ENCODE peak calls at places on chromosomes 2 and 18, in eight cellular contexts. X, Q, H, F, A, O, D and G are unnamed samples.

GRCh38 chr2:86020984-86021383 is 84.7 kb downstream of the POLR1A start:
- DNase-seq in X (peak; percentile 52), Q (no peak), H (no peak), F (peak; percentile 80), A (peak; percentile 42), O (no peak), D (peak; percentile 70), G (no peak)

GRCh38 chr2:37925063-37925897 is at the start of gene RMDN2:
- DNase-seq in X (peak; percentile 95), Q (peak; percentile 77), H (no peak), F (peak; percentile 86), A (peak; percentile 71), O (peak; percentile 88), D (peak; percentile 93), G (peak; percentile 53)

GRCh38 chr2:142217804-142218203 is 87.0 kb upstream of the LRP1B start:
- DNase-seq in X (no peak), Q (no peak), H (no peak), F (no peak), A (no peak), O (no peak), D (no peak), G (no peak)

GRCh38 chr2:201348758-201349157 is 8.4 kb downstream of the FLACC1 start:
- DNase-seq in X (no peak), Q (no peak), H (no peak), F (no peak), A (no peak), O (no peak), D (no peak), G (no peak)

GRCh38 chr2:158586491-158586890 is 129.7 kb downstream of the PKP4 start:
- DNase-seq in X (peak; percentile 49), Q (no peak), H (peak; percentile 66), F (no peak), A (no peak), O (no peak), D (no peak), G (peak; percentile 44)

GRCh38 chr18:49630246-49630699 is 68.4 kb downstream of the LIPG start:
- DNase-seq in X (peak; percentile 68), Q (no peak), H (no peak), F (no peak), A (no peak), O (no peak), D (no peak), G (no peak)

GRCh38 chr2:106982350-106982749 is 96.4 kb upstream of the ST6GAL2 start:
- DNase-seq in X (peak; percentile 31), Q (no peak), H (no peak), F (no peak), A (no peak), O (no peak), D (no peak), G (no peak)

GRCh38 chr2:125564471-125564870 is 1091.5 kb upstream of the GYPC start:
- DNase-seq in X (no peak), Q (no peak), H (no peak), F (no peak), A (no peak), O (no peak), D (no peak), G (no peak)

GRCh38 chr18:48813833-48814489 is 136.8 kb downstream of the SMAD7 start:
- DNase-seq in X (no peak), Q (no peak), H (no peak), F (no peak), A (no peak), O (peak; percentile 3), D (peak; percentile 24), G (no peak)

GRCh38 chr2:200575957-200576356 is 9.9 kb upstream of the AOX1 start:
- DNase-seq in X (peak; percentile 40), Q (no peak), H (no peak), F (no peak), A (no peak), O (no peak), D (no peak), G (no peak)

GRCh38 chr2:113077921-113078320 is 10.2 kb downstream of the IL1F10 start:
- DNase-seq in X (no peak), Q (no peak), H (no peak), F (peak; percentile 44), A (no peak), O (no peak), D (no peak), G (no peak)

GRCh38 chr2:46970334-46971288 is 55.0 kb upstream of the MCFD2 start:
- DNase-seq in X (peak; percentile 70), Q (peak; percentile 90), H (no peak), F (no peak), A (peak; percentile 38), O (peak; percentile 59), D (peak; percentile 27), G (no peak)

GRCh38 chr2:223732346-223732745 is 105.0 kb downstream of the AP1S3 start:
- DNase-seq in X (no peak), Q (no peak), H (no peak), F (no peak), A (no peak), O (no peak), D (no peak), G (no peak)

GRCh38 chr2:28342081-28342967 is 50.3 kb upstream of the FOSL2 start:
- DNase-seq in X (peak; percentile 96), Q (peak; percentile 33), H (no peak), F (no peak), A (peak; percentile 46), O (peak; percentile 83), D (peak; percentile 62), G (no peak)

GRCh38 chr2:138485019-138485418 is 16.6 kb upstream of the SPOPL start:
- DNase-seq in X (no peak), Q (no peak), H (no peak), F (no peak), A (no peak), O (no peak), D (no peak), G (no peak)

GRCh38 chr2:126664234-126664633 is 8.3 kb downstream of the GYPC start:
- DNase-seq in X (no peak), Q (no peak), H (no peak), F (no peak), A (no peak), O (no peak), D (no peak), G (no peak)

GRCh38 chr18:26039203-26039602 is 51.2 kb downstream of the SS18 start:
- DNase-seq in X (no peak), Q (no peak), H (no peak), F (no peak), A (no peak), O (no peak), D (no peak), G (no peak)

GRCh38 chr18:26040051-26040656 is 50.3 kb downstream of the SS18 start:
- DNase-seq in X (no peak), Q (no peak), H (no peak), F (no peak), A (no peak), O (no peak), D (no peak), G (no peak)

GRCh38 chr18:26036635-26037034 is 53.8 kb downstream of the SS18 start:
- DNase-seq in X (no peak), Q (no peak), H (no peak), F (no peak), A (no peak), O (no peak), D (no peak), G (no peak)

DNA sequence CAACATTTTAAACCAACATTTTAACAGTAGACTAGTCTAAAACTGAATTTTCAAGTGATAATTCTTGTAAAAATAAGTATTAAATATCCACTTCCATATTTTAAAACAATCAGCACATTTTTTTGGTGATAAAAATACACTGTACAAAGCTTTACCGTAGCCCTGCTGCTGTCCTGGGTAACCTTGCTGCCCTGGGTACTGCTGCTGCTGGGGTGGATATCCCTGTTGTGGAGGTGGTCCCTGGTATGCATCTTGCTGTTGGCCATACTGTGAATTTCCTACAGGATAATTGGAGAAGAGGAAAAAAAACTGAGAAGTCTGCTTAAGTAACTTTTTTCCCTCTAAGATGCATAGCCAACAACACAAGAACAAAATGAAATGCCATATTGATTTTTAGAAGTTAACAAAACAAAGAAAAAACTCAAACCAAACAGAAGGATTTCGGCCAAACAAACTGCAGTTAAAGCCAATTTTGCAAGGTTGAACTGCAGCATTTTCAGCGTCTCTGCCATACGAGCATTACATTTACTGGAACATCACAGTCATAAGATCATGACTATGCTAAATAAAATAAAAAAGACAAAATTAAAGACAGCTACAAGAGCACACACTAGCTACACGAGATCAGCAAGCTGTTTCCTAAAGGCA is 55.4 kb downstream of the SS18 start:
- DNase-seq in X (no peak), Q (no peak), H (no peak), F (no peak), A (no peak), O (no peak), D (no peak), G (no peak)
- TF ChIP-seq CTCF in X (no peak), Q (no peak), H (no peak), F (no peak), A (no peak), O (no peak), D (no peak), G (no peak)

DNA sequence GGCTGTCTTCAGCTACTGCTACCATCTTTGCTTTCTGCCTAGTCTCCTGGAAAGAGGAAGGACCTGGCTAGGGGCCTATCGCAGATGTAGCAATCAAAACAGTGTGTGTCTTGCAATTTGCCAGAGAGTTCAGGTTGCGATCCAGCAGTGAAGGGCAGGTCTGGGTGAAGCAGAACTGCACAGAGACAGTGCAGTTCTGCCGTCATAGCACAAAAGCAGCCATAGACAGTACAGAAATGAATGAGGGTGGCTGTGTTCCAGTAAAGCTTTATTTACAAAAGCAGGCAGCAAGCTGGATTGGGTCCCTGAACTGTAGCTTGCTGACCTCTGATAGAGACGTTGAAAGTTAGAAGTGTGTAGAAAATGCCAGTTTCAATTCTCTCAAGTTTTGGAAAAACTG is 186.7 kb downstream of the LTBP1 start:
- DNase-seq in X (peak; percentile 61), Q (no peak), H (no peak), F (no peak), A (no peak), O (peak; percentile 70), D (peak; percentile 30), G (no peak)
- H3K4me3 ChIP-seq in X (no peak overlapping the region), Q (no peak overlapping the region), H (no peak overlapping the region), F (peak overlapping the region; percentile 47), A (no peak overlapping the region), O (no peak overlapping the region), D (peak overlapping the region; percentile 57), G (no peak overlapping the region)

DNA sequence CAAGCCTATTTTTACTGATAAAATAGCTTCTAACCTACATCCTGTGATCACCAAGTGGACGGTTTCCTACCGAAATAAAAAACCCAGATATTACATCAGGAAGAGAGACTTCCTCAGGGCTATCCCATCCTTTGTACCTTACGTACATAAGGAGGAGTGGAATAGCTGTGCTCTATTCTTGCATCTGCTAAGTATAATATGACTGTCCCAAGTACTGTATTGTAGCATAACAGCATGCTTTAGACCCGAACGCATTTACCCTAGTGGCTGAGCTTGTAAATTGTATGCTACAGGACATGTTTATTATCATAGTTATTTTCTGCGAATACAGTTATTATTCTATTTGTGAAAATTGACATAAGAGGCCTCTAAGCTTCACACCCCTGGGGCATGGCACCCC is 302.4 kb downstream of the CLIP4 start:
- DNase-seq in X (no peak), Q (no peak), H (no peak), F (no peak), A (no peak), O (no peak), D (no peak), G (no peak)
- TF ChIP-seq CTCF in X (no peak), Q (no peak), H (no peak), F (no peak), A (no peak), O (no peak), D (no peak), G (no peak)

DNA sequence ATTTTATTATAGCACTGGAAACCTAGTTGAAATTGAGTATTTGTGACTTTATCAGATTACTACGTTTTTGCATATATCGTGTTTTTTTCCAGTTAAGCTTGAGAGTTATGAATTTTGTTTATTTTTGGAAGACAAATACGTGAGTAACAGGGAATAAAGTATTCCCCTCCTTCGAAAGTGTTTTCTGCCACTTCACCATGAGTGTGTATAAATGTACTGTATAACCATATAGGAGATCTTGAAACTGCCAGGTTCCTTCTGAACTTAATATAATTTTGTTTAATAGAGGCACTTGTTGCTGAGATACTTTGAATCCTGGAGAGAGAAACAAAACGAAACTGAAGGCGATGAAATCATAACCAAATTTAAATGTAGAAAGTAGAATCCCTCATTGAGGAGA is 1004.4 kb upstream of the ZEB2 start:
- DNase-seq in X (no peak), Q (no peak), H (no peak), F (no peak), A (no peak), O (no peak), D (no peak), G (no peak)
- H3K4me3 ChIP-seq in X (no peak overlapping the region), Q (peak overlapping the region; percentile 32), H (no peak overlapping the region), F (no peak overlapping the region), A (no peak overlapping the region), O (no peak overlapping the region), D (no peak overlapping the region), G (no peak overlapping the region)